ENCODE peak calls at places on chromosomes 4 and X, in four cellular contexts. One of them, this sample, is unnamed.

GRCh38 chrX:11531226-11531625 is 134.5 kb downstream of the ARHGAP6 start:
- DNase-seq in mammary epithelial cell: no peak
- DNase-seq in GM12878: no peak
- DNase-seq in fibroblast of lung: peak; percentile 3
- DNase-seq in this sample: peak; percentile 3

GRCh38 chr4:17013382-17014006 is 115.0 kb upstream of the LDB2 start:
- DNase-seq in mammary epithelial cell: no peak
- DNase-seq in GM12878: no peak
- DNase-seq in fibroblast of lung: peak; percentile 67
- DNase-seq in this sample: peak; percentile 74

GRCh38 chrX:132401935-132402334 is 86.9 kb downstream of the MBNL3 start:
- DNase-seq in GM12878: no peak
- DNase-seq in mammary epithelial cell: peak; percentile 82
- DNase-seq in fibroblast of lung: peak; percentile 65
- DNase-seq in this sample: no peak

GRCh38 chrX:13094780-13095425 is 50.5 kb upstream of the FAM9C start:
- DNase-seq in GM12878: no peak
- DNase-seq in mammary epithelial cell: no peak
- DNase-seq in fibroblast of lung: peak; percentile 76
- DNase-seq in this sample: no peak

GRCh38 chr4:167986044-167986443 is 106.3 kb upstream of the ANXA10 start:
- DNase-seq in GM12878: no peak
- DNase-seq in fibroblast of lung: no peak
- DNase-seq in mammary epithelial cell: no peak
- DNase-seq in this sample: no peak

GRCh38 chr4:122672091-122672490 is 51.2 kb upstream of the IL21 start:
- DNase-seq in mammary epithelial cell: peak; percentile 21
- DNase-seq in fibroblast of lung: no peak
- DNase-seq in GM12878: no peak
- DNase-seq in this sample: peak; percentile 62

GRCh38 chr4:119683518-119683917 is 54.9 kb upstream of the PDE5A start:
- DNase-seq in mammary epithelial cell: no peak
- DNase-seq in GM12878: no peak
- DNase-seq in fibroblast of lung: peak; percentile 87
- DNase-seq in this sample: no peak

GRCh38 chr4:6916587-6917444 is 7.2 kb downstream of the TBC1D14 start:
- DNase-seq in GM12878: no peak
- DNase-seq in mammary epithelial cell: peak; percentile 68
- DNase-seq in fibroblast of lung: peak; percentile 41
- DNase-seq in this sample: peak; percentile 68

GRCh38 chrX:29453333-29453732 is 762.0 kb upstream of the MAGEB2 start:
- DNase-seq in fibroblast of lung: no peak
- DNase-seq in GM12878: no peak
- DNase-seq in mammary epithelial cell: no peak
- DNase-seq in this sample: peak; percentile 6

GRCh38 chr4:8739820-8740665 is 131.6 kb downstream of the HMX1 start:
- DNase-seq in GM12878: no peak
- DNase-seq in mammary epithelial cell: no peak
- DNase-seq in fibroblast of lung: no peak
- DNase-seq in this sample: no peak

GRCh38 chr4:153916273-153916755 is 127.4 kb upstream of the SFRP2 start:
- DNase-seq in GM12878: peak; percentile 51
- DNase-seq in fibroblast of lung: no peak
- DNase-seq in mammary epithelial cell: no peak
- DNase-seq in this sample: no peak

GRCh38 chr4:79206660-79207059 is 119.2 kb downstream of the NAA11 start:
- DNase-seq in fibroblast of lung: no peak
- DNase-seq in mammary epithelial cell: no peak
- DNase-seq in GM12878: no peak
- DNase-seq in this sample: no peak

GRCh38 chrX:20265726-20266681 is 705 bp downstream of the RPS6KA3 start:
- DNase-seq in mammary epithelial cell: peak; percentile 16
- DNase-seq in GM12878: no peak
- DNase-seq in fibroblast of lung: peak; percentile 17
- DNase-seq in this sample: peak; percentile 23

GRCh38 chrX:8653956-8654355 is 78.0 kb downstream of the ANOS1 start:
- DNase-seq in GM12878: no peak
- DNase-seq in fibroblast of lung: no peak
- DNase-seq in mammary epithelial cell: peak; percentile 39
- DNase-seq in this sample: no peak

GRCh38 chr4:142940614-142941013 is 94.5 kb upstream of the INPP4B start:
- DNase-seq in GM12878: no peak
- DNase-seq in mammary epithelial cell: no peak
- DNase-seq in fibroblast of lung: no peak
- DNase-seq in this sample: no peak

GRCh38 chr4:146439999-146440398 is 81.7 kb downstream of the SLC10A7 start:
- DNase-seq in mammary epithelial cell: no peak
- DNase-seq in fibroblast of lung: no peak
- DNase-seq in GM12878: no peak
- DNase-seq in this sample: no peak

GRCh38 chr4:25782482-25782881 is 80.3 kb downstream of the SEL1L3 start:
- DNase-seq in mammary epithelial cell: no peak
- DNase-seq in fibroblast of lung: no peak
- DNase-seq in GM12878: no peak
- DNase-seq in this sample: no peak

GRCh38 chrX:45445745-45446412 is 245.2 kb upstream of the DIPK2B start:
- DNase-seq in GM12878: no peak
- DNase-seq in mammary epithelial cell: peak; percentile 91
- DNase-seq in fibroblast of lung: peak; percentile 89
- DNase-seq in this sample: peak; percentile 44

GRCh38 chrX:48025561-48025960 is 18.8 kb downstream of the SPACA5 start:
- DNase-seq in GM12878: peak; percentile 28
- DNase-seq in mammary epithelial cell: peak; percentile 37
- DNase-seq in fibroblast of lung: peak; percentile 41
- DNase-seq in this sample: peak; percentile 70

GRCh38 chr4:150695162-150695561 is 113.2 kb downstream of the MAB21L2 start:
- DNase-seq in GM12878: no peak
- DNase-seq in mammary epithelial cell: peak; percentile 1
- DNase-seq in fibroblast of lung: no peak
- DNase-seq in this sample: no peak

GRCh38 chr4:184267206-184267608 is 49.5 kb upstream of the ENPP6 start:
- DNase-seq in fibroblast of lung: no peak
- DNase-seq in GM12878: no peak
- DNase-seq in mammary epithelial cell: no peak
- DNase-seq in this sample: peak; percentile 20
- H3K4me3 ChIP-seq in fibroblast of lung: no peak overlapping the region
- H3K4me3 ChIP-seq in GM12878: peak overlapping the region; percentile 57
- H3K4me3 ChIP-seq in mammary epithelial cell: no peak overlapping the region
- H3K4me3 ChIP-seq in this sample: peak overlapping the region; percentile 48

GRCh38 chr4:40843696-40844095 is 93.9 kb downstream of the NSUN7 start:
- DNase-seq in GM12878: no peak
- DNase-seq in mammary epithelial cell: no peak
- DNase-seq in fibroblast of lung: no peak
- DNase-seq in this sample: peak; percentile 35
- TF ChIP-seq CTCF in GM12878: peak; percentile 70
- TF ChIP-seq CTCF in mammary epithelial cell: no peak
- TF ChIP-seq CTCF in fibroblast of lung: no peak
- TF ChIP-seq CTCF in this sample: peak; percentile 54

DNA sequence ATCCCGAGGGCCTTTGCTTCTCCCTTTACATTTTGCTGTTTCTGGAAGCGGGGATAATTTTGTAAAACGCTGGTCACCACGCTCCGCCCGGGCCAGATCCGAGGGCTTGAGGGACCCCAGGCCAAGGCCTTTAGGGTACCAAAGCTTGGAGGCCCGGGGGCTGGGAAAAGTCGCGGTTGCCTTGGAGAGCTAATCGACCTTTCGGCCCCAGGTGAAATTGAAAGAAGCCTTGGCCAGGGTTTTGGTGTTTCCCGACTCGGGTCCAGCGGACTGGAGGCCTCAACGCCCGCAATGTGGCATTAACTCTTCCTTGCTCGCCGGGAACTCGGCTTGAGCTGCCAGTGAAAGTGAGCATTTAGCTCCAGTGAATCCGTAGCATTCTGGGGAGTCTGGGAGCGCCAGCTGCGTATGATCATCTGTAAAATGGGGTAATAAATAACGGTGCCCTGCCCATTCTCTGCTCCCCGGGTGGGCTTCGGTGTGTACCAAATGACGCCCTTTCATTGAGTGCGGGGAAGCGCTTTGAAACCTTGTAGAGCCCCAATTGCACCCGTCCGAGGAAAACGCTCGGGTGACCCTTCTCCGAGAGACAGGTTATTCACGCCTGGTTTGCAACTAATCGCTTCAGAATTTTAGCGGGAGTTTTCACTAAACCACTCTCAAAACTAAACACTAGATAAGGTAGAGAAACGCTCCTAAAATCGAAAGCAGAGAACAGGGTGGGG is 4.4 kb downstream of the NKX3-2 start:
- DNase-seq in mammary epithelial cell: no peak
- DNase-seq in GM12878: no peak
- DNase-seq in fibroblast of lung: no peak
- DNase-seq in this sample: no peak
- TF ChIP-seq EZH2 in mammary epithelial cell: peak; percentile 86
- TF ChIP-seq EZH2 in GM12878: no peak
- TF ChIP-seq EZH2 in fibroblast of lung: peak; percentile 83
- TF ChIP-seq EZH2 in this sample: no peak

GRCh38 chr4:185532327-185532726 is 3.0 kb downstream of the PDLIM3 start:
- DNase-seq in GM12878: no peak
- DNase-seq in mammary epithelial cell: no peak
- DNase-seq in fibroblast of lung: no peak
- DNase-seq in this sample: no peak
- H3K4me3 ChIP-seq in GM12878: no peak overlapping the region
- H3K4me3 ChIP-seq in mammary epithelial cell: no peak overlapping the region
- H3K4me3 ChIP-seq in fibroblast of lung: no peak overlapping the region
- H3K4me3 ChIP-seq in this sample: no peak overlapping the region

GRCh38 chrX:19225906-19226305 is 103.6 kb upstream of the ADGRG2 start:
- DNase-seq in GM12878: no peak
- DNase-seq in fibroblast of lung: peak; percentile 6
- DNase-seq in mammary epithelial cell: no peak
- DNase-seq in this sample: peak; percentile 88
- TF ChIP-seq CTCF in GM12878: peak; percentile 41
- TF ChIP-seq CTCF in fibroblast of lung: peak; percentile 11
- TF ChIP-seq CTCF in mammary epithelial cell: peak; percentile 49
- TF ChIP-seq CTCF in this sample: peak; percentile 74

This sample was measured in A673.